ENCODE peak calls at places on chromosomes 1 and 21, in nine cellular contexts. One of them, this sample, is unnamed. For H3K4me1, the result is how much of the 10 kb centered on the place peaks cover.

GRCh38 chr1:188584119-188584518 is 1755.4 kb downstream of the PLA2G4A start:
- DNase-seq in tibial artery: no peak
- DNase-seq in Panc1: no peak
- DNase-seq in PC-3: no peak
- DNase-seq in kidney: no peak
- DNase-seq in heart left ventricle: no peak
- DNase-seq in colonic mucosa: no peak
- DNase-seq in left ventricle myocardium inferior: no peak
- DNase-seq in upper lobe of right lung: no peak
- DNase-seq in this sample: no peak

GRCh38 chr1:169236880-169237279 is 130.4 kb downstream of the ATP1B1 start:
- DNase-seq in tibial artery: no peak
- DNase-seq in Panc1: no peak
- DNase-seq in PC-3: no peak
- DNase-seq in kidney: no peak
- DNase-seq in heart left ventricle: no peak
- DNase-seq in colonic mucosa: no peak
- DNase-seq in left ventricle myocardium inferior: no peak
- DNase-seq in upper lobe of right lung: no peak
- DNase-seq in this sample: peak

GRCh38 chr1:99696616-99697015 is 50.7 kb downstream of the PALMD start:
- DNase-seq in tibial artery: no peak
- DNase-seq in Panc1: no peak
- DNase-seq in PC-3: no peak
- DNase-seq in kidney: no peak
- DNase-seq in heart left ventricle: no peak
- DNase-seq in colonic mucosa: no peak
- DNase-seq in left ventricle myocardium inferior: no peak
- DNase-seq in upper lobe of right lung: no peak
- DNase-seq in this sample: no peak

GRCh38 chr1:64601207-64601606 is 131.3 kb downstream of the CACHD1 start:
- DNase-seq in tibial artery: no peak
- DNase-seq in Panc1: no peak
- DNase-seq in PC-3: no peak
- DNase-seq in kidney: no peak
- DNase-seq in heart left ventricle: no peak
- DNase-seq in colonic mucosa: no peak
- DNase-seq in left ventricle myocardium inferior: no peak
- DNase-seq in upper lobe of right lung: no peak
- DNase-seq in this sample: no peak

GRCh38 chr1:162941024-162941423 is 80.0 kb upstream of the CCDC190 start:
- DNase-seq in tibial artery: no peak
- DNase-seq in Panc1: no peak
- DNase-seq in PC-3: no peak
- DNase-seq in kidney: no peak
- DNase-seq in heart left ventricle: no peak
- DNase-seq in colonic mucosa: no peak
- DNase-seq in left ventricle myocardium inferior: no peak
- DNase-seq in upper lobe of right lung: no peak
- DNase-seq in this sample: no peak

GRCh38 chr1:186102559-186103148 is 272.4 kb downstream of the TPR start:
- DNase-seq in tibial artery: no peak
- DNase-seq in Panc1: no peak
- DNase-seq in PC-3: peak
- DNase-seq in kidney: no peak
- DNase-seq in heart left ventricle: no peak
- DNase-seq in colonic mucosa: no peak
- DNase-seq in left ventricle myocardium inferior: no peak
- DNase-seq in upper lobe of right lung: no peak
- DNase-seq in this sample: no peak

GRCh38 chr1:214296860-214297699 is 16.1 kb downstream of the SMYD2 start:
- DNase-seq in tibial artery: no peak
- DNase-seq in Panc1: no peak
- DNase-seq in PC-3: peak
- DNase-seq in kidney: no peak
- DNase-seq in heart left ventricle: no peak
- DNase-seq in colonic mucosa: no peak
- DNase-seq in left ventricle myocardium inferior: no peak
- DNase-seq in upper lobe of right lung: no peak
- DNase-seq in this sample: peak

GRCh38 chr1:67652800-67653199 is 32.2 kb upstream of the GADD45A start:
- DNase-seq in tibial artery: no peak
- DNase-seq in Panc1: no peak
- DNase-seq in PC-3: peak
- DNase-seq in kidney: no peak
- DNase-seq in heart left ventricle: no peak
- DNase-seq in colonic mucosa: no peak
- DNase-seq in left ventricle myocardium inferior: no peak
- DNase-seq in upper lobe of right lung: no peak
- DNase-seq in this sample: peak

GRCh38 chr1:215497516-215497915 is 69.6 kb upstream of the KCTD3 start:
- DNase-seq in tibial artery: no peak
- DNase-seq in Panc1: no peak
- DNase-seq in PC-3: no peak
- DNase-seq in kidney: no peak
- DNase-seq in heart left ventricle: no peak
- DNase-seq in colonic mucosa: no peak
- DNase-seq in left ventricle myocardium inferior: no peak
- DNase-seq in upper lobe of right lung: no peak
- DNase-seq in this sample: no peak

GRCh38 chr1:203274603-203275381 is 30.5 kb upstream of the BTG2 start:
- DNase-seq in tibial artery: peak
- DNase-seq in Panc1: no peak
- DNase-seq in PC-3: no peak
- DNase-seq in kidney: no peak
- DNase-seq in heart left ventricle: no peak
- DNase-seq in colonic mucosa: peak
- DNase-seq in left ventricle myocardium inferior: no peak
- DNase-seq in upper lobe of right lung: peak
- DNase-seq in this sample: peak

GRCh38 chr1:203271962-203272632 is 33.2 kb upstream of the BTG2 start:
- DNase-seq in tibial artery: peak
- DNase-seq in Panc1: no peak
- DNase-seq in PC-3: no peak
- DNase-seq in kidney: no peak
- DNase-seq in heart left ventricle: no peak
- DNase-seq in colonic mucosa: peak
- DNase-seq in left ventricle myocardium inferior: no peak
- DNase-seq in upper lobe of right lung: peak
- DNase-seq in this sample: no peak

GRCh38 chr1:203273869-203274602 is 31.3 kb upstream of the BTG2 start:
- DNase-seq in tibial artery: peak
- DNase-seq in Panc1: no peak
- DNase-seq in PC-3: no peak
- DNase-seq in kidney: peak
- DNase-seq in heart left ventricle: no peak
- DNase-seq in colonic mucosa: peak
- DNase-seq in left ventricle myocardium inferior: peak
- DNase-seq in upper lobe of right lung: peak
- DNase-seq in this sample: no peak

GRCh38 chr1:203272633-203273205 is 32.6 kb upstream of the BTG2 start:
- DNase-seq in tibial artery: peak
- DNase-seq in Panc1: no peak
- DNase-seq in PC-3: no peak
- DNase-seq in kidney: no peak
- DNase-seq in heart left ventricle: no peak
- DNase-seq in colonic mucosa: no peak
- DNase-seq in left ventricle myocardium inferior: no peak
- DNase-seq in upper lobe of right lung: peak
- DNase-seq in this sample: no peak

DNA sequence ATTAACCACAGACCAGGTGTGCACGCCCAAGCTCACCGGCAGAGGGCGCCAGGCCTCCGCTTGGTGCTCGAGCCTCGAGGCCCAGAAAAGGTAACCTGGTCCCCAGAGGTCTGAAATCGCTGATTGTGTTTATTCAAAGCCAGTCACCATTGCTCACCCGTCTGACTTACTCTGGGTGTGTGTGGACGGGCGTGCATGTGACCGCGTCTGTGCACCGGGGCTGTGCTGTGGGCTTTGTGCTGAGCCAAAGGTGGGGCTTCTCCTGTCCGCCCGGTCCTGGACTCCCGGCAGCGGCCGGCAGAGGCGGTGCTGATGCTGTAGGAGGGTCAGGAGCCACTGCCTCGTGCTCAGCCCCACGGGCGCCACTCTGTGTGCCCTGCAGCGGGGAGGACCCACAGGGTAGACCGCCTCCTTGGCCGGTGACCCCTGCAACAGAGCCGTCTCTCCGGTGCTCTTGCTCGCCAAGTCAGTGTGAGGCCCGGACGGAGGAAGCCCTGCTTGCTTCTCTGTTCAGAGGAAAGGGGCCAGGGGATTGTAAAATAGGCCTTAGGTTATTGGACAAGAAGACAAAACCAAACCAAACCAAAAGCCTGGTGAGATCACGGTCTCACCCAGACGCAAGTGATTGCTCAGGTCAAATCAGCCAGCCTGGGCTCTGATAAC is 32.0 kb upstream of the BTG2 start:
- DNase-seq in tibial artery: peak
- DNase-seq in Panc1: peak
- DNase-seq in PC-3: peak
- DNase-seq in kidney: peak
- DNase-seq in heart left ventricle: peak
- DNase-seq in colonic mucosa: peak
- DNase-seq in left ventricle myocardium inferior: peak
- DNase-seq in upper lobe of right lung: peak
- DNase-seq in this sample: peak
- H3K4me1 ChIP-seq in tibial artery: under half
- H3K4me1 ChIP-seq in Panc1: under half
- H3K4me1 ChIP-seq in PC-3: under half
- H3K4me1 ChIP-seq in kidney: under half
- H3K4me1 ChIP-seq in heart left ventricle: half or more
- H3K4me1 ChIP-seq in colonic mucosa: under half
- H3K4me1 ChIP-seq in left ventricle myocardium inferior: half or more
- H3K4me1 ChIP-seq in upper lobe of right lung: half or more
- H3K4me1 ChIP-seq in this sample: under half

DNA sequence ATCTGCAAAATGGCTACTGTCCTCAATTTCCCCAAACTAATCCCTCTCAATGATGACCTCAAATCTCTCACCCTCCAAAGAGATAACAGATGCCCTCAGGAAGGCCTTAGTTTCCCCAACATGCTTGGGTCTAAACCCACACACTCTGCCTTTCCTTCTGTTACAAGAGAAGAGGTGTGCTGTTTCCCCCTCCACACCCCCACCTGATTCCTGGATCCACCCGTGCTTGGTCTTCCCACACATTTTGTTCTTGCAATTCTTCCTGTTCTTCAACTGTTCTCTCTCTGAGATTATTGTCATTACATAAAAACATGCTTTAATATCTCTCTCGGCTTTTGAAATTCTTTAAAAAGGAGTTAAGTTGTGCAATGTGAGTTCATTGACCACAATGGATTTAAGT is 5.7 kb upstream of the CBR3 start:
- DNase-seq in tibial artery: no peak
- DNase-seq in Panc1: no peak
- DNase-seq in PC-3: no peak
- DNase-seq in kidney: no peak
- DNase-seq in heart left ventricle: no peak
- DNase-seq in colonic mucosa: no peak
- DNase-seq in left ventricle myocardium inferior: no peak
- DNase-seq in upper lobe of right lung: no peak
- DNase-seq in this sample: no peak
- H3K27ac ChIP-seq in tibial artery: no peak
- H3K27ac ChIP-seq in Panc1: no peak
- H3K27ac ChIP-seq in PC-3: no peak
- H3K27ac ChIP-seq in kidney: no peak
- H3K27ac ChIP-seq in heart left ventricle: no peak
- H3K27ac ChIP-seq in colonic mucosa: no peak
- H3K27ac ChIP-seq in left ventricle myocardium inferior: no peak
- H3K27ac ChIP-seq in upper lobe of right lung: no peak
- H3K27ac ChIP-seq in this sample: no peak

DNA sequence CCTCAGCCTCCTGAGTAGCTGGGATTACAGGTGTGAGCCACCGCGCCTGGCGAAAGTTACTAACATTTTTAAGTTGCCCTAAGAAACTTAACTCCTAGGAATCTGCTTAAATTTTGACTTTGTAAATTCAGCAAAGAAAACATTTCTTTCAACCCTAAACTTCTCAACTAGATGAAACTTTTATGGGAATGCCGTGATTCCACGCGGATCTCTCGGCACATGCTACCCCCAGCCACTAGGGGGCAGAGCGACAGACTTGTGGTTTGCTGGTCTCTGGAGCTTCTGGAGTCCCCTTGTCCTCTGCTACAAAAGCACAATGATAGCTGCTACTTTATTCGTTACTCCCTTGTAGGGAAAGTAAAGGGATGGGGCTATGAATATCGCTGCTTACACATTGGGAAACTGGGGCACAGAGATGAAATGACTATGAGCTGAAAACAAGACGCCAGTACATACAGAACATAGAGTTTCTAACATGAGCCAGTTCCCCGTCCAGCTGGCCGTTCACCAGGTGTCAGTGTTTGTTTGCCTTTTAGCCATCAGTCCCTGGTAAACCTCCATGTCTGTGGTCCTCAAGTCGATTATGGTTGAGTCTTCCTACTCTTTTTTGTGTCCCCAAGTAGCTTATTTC is 114.7 kb downstream of the PBX1 start:
- DNase-seq in tibial artery: no peak
- DNase-seq in Panc1: no peak
- DNase-seq in PC-3: peak
- DNase-seq in kidney: no peak
- DNase-seq in heart left ventricle: no peak
- DNase-seq in colonic mucosa: no peak
- DNase-seq in left ventricle myocardium inferior: no peak
- DNase-seq in upper lobe of right lung: no peak
- DNase-seq in this sample: no peak
- TF ChIP-seq CTCF in tibial artery: peak
- TF ChIP-seq CTCF in Panc1: peak
- TF ChIP-seq CTCF in PC-3: peak
- TF ChIP-seq CTCF in kidney: peak
- TF ChIP-seq CTCF in heart left ventricle: no peak
- TF ChIP-seq CTCF in colonic mucosa: peak
- TF ChIP-seq CTCF in left ventricle myocardium inferior: peak
- TF ChIP-seq CTCF in upper lobe of right lung: peak
- TF ChIP-seq CTCF in this sample: peak

DNA sequence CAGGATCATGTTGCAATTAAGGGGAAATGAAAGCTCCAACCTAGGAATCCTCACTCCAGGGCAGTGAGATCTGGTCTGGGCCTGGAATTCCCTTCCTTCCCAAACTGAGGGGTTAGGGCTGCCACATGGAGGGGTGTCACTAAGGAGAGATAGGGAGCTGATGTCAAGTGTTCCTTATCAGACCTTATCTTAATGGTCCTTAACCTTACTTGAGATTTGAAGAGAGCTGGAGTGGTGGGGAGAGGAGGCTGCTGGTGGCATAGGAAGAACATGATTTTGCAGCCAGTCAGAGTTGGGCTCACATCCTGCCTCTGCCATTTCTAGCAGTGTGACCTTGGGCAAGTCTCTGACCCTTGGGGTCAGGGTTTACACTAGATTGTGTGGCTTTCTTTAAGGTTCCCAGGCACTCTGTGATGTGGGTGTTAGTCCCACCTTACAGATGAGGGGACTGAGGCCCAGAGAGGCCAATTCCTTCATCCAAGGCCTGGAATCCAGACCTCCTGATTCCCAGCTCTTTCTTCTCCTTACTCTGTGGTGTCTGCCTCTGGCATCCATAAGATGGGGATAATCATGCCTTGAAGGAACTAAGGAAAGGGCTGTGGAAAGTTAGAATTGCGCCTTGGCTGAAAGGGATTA is 56.3 kb upstream of the SYNC start:
- DNase-seq in tibial artery: no peak
- DNase-seq in Panc1: no peak
- DNase-seq in PC-3: no peak
- DNase-seq in kidney: no peak
- DNase-seq in heart left ventricle: no peak
- DNase-seq in colonic mucosa: no peak
- DNase-seq in left ventricle myocardium inferior: no peak
- DNase-seq in upper lobe of right lung: no peak
- DNase-seq in this sample: no peak
- H3K4me1 ChIP-seq in tibial artery: under half
- H3K4me1 ChIP-seq in Panc1: half or more
- H3K4me1 ChIP-seq in PC-3: half or more
- H3K4me1 ChIP-seq in kidney: under half
- H3K4me1 ChIP-seq in heart left ventricle: under half
- H3K4me1 ChIP-seq in colonic mucosa: under half
- H3K4me1 ChIP-seq in left ventricle myocardium inferior: under half
- H3K4me1 ChIP-seq in upper lobe of right lung: under half
- H3K4me1 ChIP-seq in this sample: under half

This sample was measured in foreskin keratinocyte.